ENCODE peak calls at places on chromosomes 16 and 17, in ten cellular contexts. O, A, H, L, V, B, T, Z, M and W are unnamed samples.

GRCh38 chr16:19073344-19073743 is 5.9 kb downstream of the COQ7 start:
- DNase-seq in O (no peak), A (no peak), H (no peak), L (no peak), V (no peak), B (no peak), T (no peak), Z (no peak), M (no peak), W (no peak)

GRCh38 chr16:72174726-72175125 is 2.8 kb upstream of the PMFBP1 start:
- DNase-seq in O (no peak), A (no peak), H (no peak), L (no peak), V (no peak), B (no peak), T (no peak), Z (no peak), M (no peak), W (no peak)

GRCh38 chr17:76586741-76587487 is 1.3 kb upstream of the ST6GALNAC2 start:
- DNase-seq in O (no peak), A (no peak), H (no peak), L (no peak), V (no peak), B (no peak), T (no peak), Z (no peak), M (no peak), W (no peak)

GRCh38 chr16:67055712-67056487 is 27.0 kb downstream of the CBFB start:
- DNase-seq in O (no peak), A (no peak), H (peak; percentile 94), L (peak; percentile 99), V (no peak), B (no peak), T (peak; percentile 30), Z (no peak), M (peak; percentile 81), W (peak; percentile 81)

GRCh38 chr16:72677662-72678447 is 370.1 kb downstream of the ZFHX3 start:
- DNase-seq in O (no peak), A (no peak), H (peak; percentile 41), L (peak; percentile 71), V (no peak), B (no peak), T (no peak), Z (no peak), M (no peak), W (peak; percentile 30)

GRCh38 chr16:11768850-11769249 is 26.2 kb upstream of the TXNDC11 start:
- DNase-seq in O (no peak), A (no peak), H (no peak), L (no peak), V (no peak), B (no peak), T (no peak), Z (no peak), M (no peak), W (no peak)

GRCh38 chr17:39791296-39791992 is 53.7 kb downstream of the GRB7 start:
- DNase-seq in O (no peak), A (no peak), H (no peak), L (no peak), V (no peak), B (no peak), T (no peak), Z (no peak), M (no peak), W (no peak)

GRCh38 chr16:719815-720506 is 985 bp upstream of the ANTKMT start:
- DNase-seq in O (no peak), A (no peak), H (no peak), L (no peak), V (no peak), B (no peak), T (no peak), Z (no peak), M (no peak), W (no peak)

GRCh38 chr17:83079340-83079747 is at the start of gene METRNL:
- DNase-seq in O (no peak), A (peak; percentile 45), H (peak; percentile 71), L (peak; percentile 57), V (peak; percentile 87), B (peak; percentile 37), T (peak; percentile 65), Z (peak; percentile 39), M (peak; percentile 26), W (no peak)

GRCh38 chr17:7855643-7856080 is 796 bp downstream of the TMEM88 start:
- DNase-seq in O (no peak), A (no peak), H (peak; percentile 54), L (no peak), V (peak; percentile 54), B (no peak), T (no peak), Z (no peak), M (no peak), W (no peak)

GRCh38 chr17:39761861-39762496 is 24.2 kb downstream of the GRB7 start:
- DNase-seq in O (no peak), A (no peak), H (no peak), L (no peak), V (no peak), B (no peak), T (no peak), Z (no peak), M (no peak), W (no peak)

GRCh38 chr17:67246648-67247415 is 1.8 kb upstream of the HELZ start:
- DNase-seq in O (no peak), A (no peak), H (peak; percentile 50), L (no peak), V (no peak), B (no peak), T (no peak), Z (no peak), M (no peak), W (no peak)

GRCh38 chr17:51706098-51706497 is 445.8 kb downstream of the UTP18 start:
- DNase-seq in O (no peak), A (no peak), H (no peak), L (no peak), V (no peak), B (no peak), T (no peak), Z (no peak), M (no peak), W (no peak)

GRCh38 chr16:88508376-88508867 is 55.3 kb downstream of the ZFPM1 start:
- DNase-seq in O (no peak), A (no peak), H (no peak), L (no peak), V (no peak), B (no peak), T (no peak), Z (no peak), M (no peak), W (no peak)

GRCh38 chr16:24070851-24071250 is 185.3 kb upstream of the CACNG3 start:
- DNase-seq in O (no peak), A (no peak), H (no peak), L (no peak), V (peak; percentile 60), B (no peak), T (no peak), Z (no peak), M (no peak), W (no peak)

GRCh38 chr17:39027037-39027436 is 59.8 kb upstream of the FBXO47 start:
- DNase-seq in O (no peak), A (no peak), H (no peak), L (no peak), V (peak; percentile 62), B (no peak), T (no peak), Z (no peak), M (no peak), W (no peak)

GRCh38 chr16:78307824-78308528 is 208.5 kb downstream of the WWOX start:
- DNase-seq in O (no peak), A (no peak), H (no peak), L (no peak), V (no peak), B (no peak), T (no peak), Z (no peak), M (no peak), W (no peak)

GRCh38 chr17:19755392-19755791 is 7.3 kb upstream of the ALDH3A1 start:
- DNase-seq in O (no peak), A (no peak), H (no peak), L (no peak), V (no peak), B (no peak), T (no peak), Z (no peak), M (no peak), W (no peak)

GRCh38 chr17:38673714-38674012 is 1.1 kb downstream of the EPOP start:
- DNase-seq in O (no peak), A (no peak), H (no peak), L (no peak), V (no peak), B (no peak), T (no peak), Z (no peak), M (no peak), W (no peak)

GRCh38 chr17:44871546-44871945 is 23.9 kb downstream of the HIGD1B start:
- DNase-seq in O (no peak), A (no peak), H (no peak), L (no peak), V (no peak), B (no peak), T (peak; percentile 23), Z (no peak), M (no peak), W (no peak)

GRCh38 chr17:61562287-61562686 is 28.7 kb downstream of the NACA2 start:
- DNase-seq in O (no peak), A (no peak), H (no peak), L (no peak), V (no peak), B (no peak), T (no peak), Z (no peak), M (no peak), W (no peak)